ENCODE peak calls at places on chromosomes 2 and 18, in five cellular contexts. One of them, this sample, is unnamed.
A peak's percentile ranks its signal among the peaks of the same experiment; 100 is the strongest.

GRCh38 chr2:29195796-29196195 is 80.6 kb downstream of the CLIP4 start:
- DNase-seq in A549: no peak
- DNase-seq in IMR-90: no peak
- DNase-seq in K562: no peak
- DNase-seq in GM12878: no peak
- DNase-seq in this sample: no peak

GRCh38 chr2:234288974-234289455 is 207.9 kb downstream of the ARL4C start:
- DNase-seq in A549: peak; percentile 33
- DNase-seq in IMR-90: peak; percentile 41
- DNase-seq in K562: peak; percentile 48
- DNase-seq in GM12878: no peak
- DNase-seq in this sample: peak; percentile 67

GRCh38 chr2:19207452-19207851 is 151.0 kb downstream of the OSR1 start:
- DNase-seq in A549: no peak
- DNase-seq in IMR-90: no peak
- DNase-seq in K562: no peak
- DNase-seq in GM12878: no peak
- DNase-seq in this sample: no peak

GRCh38 chr2:215550331-215550730 is 114.5 kb upstream of the FN1 start:
- DNase-seq in A549: no peak
- DNase-seq in IMR-90: no peak
- DNase-seq in K562: no peak
- DNase-seq in GM12878: no peak
- DNase-seq in this sample: no peak

GRCh38 chr2:122081743-122082142 is 326.3 kb downstream of the TSN start:
- DNase-seq in A549: no peak
- DNase-seq in IMR-90: no peak
- DNase-seq in K562: no peak
- DNase-seq in GM12878: no peak
- DNase-seq in this sample: peak; percentile 32

GRCh38 chr2:117785740-117786139 is 28.8 kb upstream of the DDX18 start:
- DNase-seq in A549: peak; percentile 15
- DNase-seq in IMR-90: peak; percentile 37
- DNase-seq in K562: peak; percentile 42
- DNase-seq in GM12878: no peak
- DNase-seq in this sample: peak; percentile 57

GRCh38 chr2:16900405-16901025 is 234.9 kb upstream of the CYRIA start:
- DNase-seq in A549: no peak
- DNase-seq in IMR-90: no peak
- DNase-seq in K562: peak; percentile 11
- DNase-seq in GM12878: no peak
- DNase-seq in this sample: no peak

GRCh38 chr2:47069628-47070154 is 85.4 kb downstream of the STPG4 start:
- DNase-seq in A549: peak; percentile 80
- DNase-seq in IMR-90: peak; percentile 65
- DNase-seq in K562: no peak
- DNase-seq in GM12878: no peak
- DNase-seq in this sample: peak; percentile 49

GRCh38 chr2:96802281-96802595 is 13.8 kb upstream of the CNNM3 start:
- DNase-seq in A549: no peak
- DNase-seq in IMR-90: no peak
- DNase-seq in K562: no peak
- DNase-seq in GM12878: no peak
- DNase-seq in this sample: peak; percentile 8

GRCh38 chr18:29531746-29532145 is 1354.8 kb upstream of the CDH2 start:
- DNase-seq in A549: no peak
- DNase-seq in IMR-90: no peak
- DNase-seq in K562: no peak
- DNase-seq in GM12878: no peak
- DNase-seq in this sample: no peak

GRCh38 chr2:216603010-216603883 is 30.0 kb upstream of the IGFBP2 start:
- DNase-seq in A549: no peak
- DNase-seq in IMR-90: no peak
- DNase-seq in K562: no peak
- DNase-seq in GM12878: no peak
- DNase-seq in this sample: no peak

GRCh38 chr2:8987413-8987812 is 16.1 kb downstream of the MBOAT2 start:
- DNase-seq in A549: no peak
- DNase-seq in IMR-90: peak; percentile 56
- DNase-seq in K562: no peak
- DNase-seq in GM12878: no peak
- DNase-seq in this sample: no peak

GRCh38 chr2:189109921-189110397 is 69.6 kb downstream of the COL5A2 start:
- DNase-seq in A549: no peak
- DNase-seq in IMR-90: peak; percentile 21
- DNase-seq in K562: no peak
- DNase-seq in GM12878: peak; percentile 45
- DNase-seq in this sample: no peak

GRCh38 chr2:237752761-237753165 is 45.8 kb upstream of the RBM44 start:
- DNase-seq in A549: no peak
- DNase-seq in IMR-90: no peak
- DNase-seq in K562: no peak
- DNase-seq in GM12878: peak; percentile 83
- DNase-seq in this sample: no peak

GRCh38 chr2:3483227-3483985 is 35.9 kb downstream of the ADI1 start:
- DNase-seq in A549: no peak
- DNase-seq in IMR-90: peak; percentile 58
- DNase-seq in K562: no peak
- DNase-seq in GM12878: no peak
- DNase-seq in this sample: no peak

GRCh38 chr18:36732264-36732663 is 96.5 kb downstream of the TPGS2 start:
- DNase-seq in A549: no peak
- DNase-seq in IMR-90: no peak
- DNase-seq in K562: no peak
- DNase-seq in GM12878: no peak
- DNase-seq in this sample: no peak

GRCh38 chr18:76672627-76673026 is 149.7 kb upstream of the ZNF236 start:
- DNase-seq in A549: no peak
- DNase-seq in IMR-90: peak; percentile 81
- DNase-seq in K562: no peak
- DNase-seq in GM12878: no peak
- DNase-seq in this sample: no peak

GRCh38 chr18:57446322-57446721 is 11.1 kb downstream of the ONECUT2 start:
- DNase-seq in A549: peak; percentile 49
- DNase-seq in IMR-90: peak; percentile 4
- DNase-seq in K562: peak; percentile 52
- DNase-seq in GM12878: no peak
- DNase-seq in this sample: no peak

GRCh38 chr2:68561372-68561771 is 82.0 kb upstream of the PROKR1 start:
- DNase-seq in A549: no peak
- DNase-seq in IMR-90: no peak
- DNase-seq in K562: no peak
- DNase-seq in GM12878: no peak
- DNase-seq in this sample: no peak

GRCh38 chr18:39037925-39038324 is 1472.3 kb upstream of the CELF4 start:
- DNase-seq in A549: no peak
- DNase-seq in IMR-90: no peak
- DNase-seq in K562: no peak
- DNase-seq in GM12878: no peak
- DNase-seq in this sample: no peak

GRCh38 chr2:104768694-104769093 is 85.2 kb upstream of the POU3F3 start:
- DNase-seq in A549: no peak
- DNase-seq in IMR-90: no peak
- DNase-seq in K562: no peak
- DNase-seq in GM12878: no peak
- DNase-seq in this sample: no peak

GRCh38 chr2:88903744-88904353 is 212.4 kb downstream of the RPIA start:
- DNase-seq in A549: peak; percentile 13
- DNase-seq in IMR-90: peak; percentile 13
- DNase-seq in K562: peak; percentile 55
- DNase-seq in GM12878: no peak
- DNase-seq in this sample: peak; percentile 20

GRCh38 chr2:72581560-72582181 is 244.2 kb downstream of the EXOC6B start:
- DNase-seq in A549: no peak
- DNase-seq in IMR-90: no peak
- DNase-seq in K562: no peak
- DNase-seq in GM12878: no peak
- DNase-seq in this sample: no peak

GRCh38 chr18:2417861-2418610 is 153.3 kb downstream of the METTL4 start:
- DNase-seq in A549: no peak
- DNase-seq in IMR-90: peak; percentile 41
- DNase-seq in K562: no peak
- DNase-seq in GM12878: no peak
- DNase-seq in this sample: no peak

DNA sequence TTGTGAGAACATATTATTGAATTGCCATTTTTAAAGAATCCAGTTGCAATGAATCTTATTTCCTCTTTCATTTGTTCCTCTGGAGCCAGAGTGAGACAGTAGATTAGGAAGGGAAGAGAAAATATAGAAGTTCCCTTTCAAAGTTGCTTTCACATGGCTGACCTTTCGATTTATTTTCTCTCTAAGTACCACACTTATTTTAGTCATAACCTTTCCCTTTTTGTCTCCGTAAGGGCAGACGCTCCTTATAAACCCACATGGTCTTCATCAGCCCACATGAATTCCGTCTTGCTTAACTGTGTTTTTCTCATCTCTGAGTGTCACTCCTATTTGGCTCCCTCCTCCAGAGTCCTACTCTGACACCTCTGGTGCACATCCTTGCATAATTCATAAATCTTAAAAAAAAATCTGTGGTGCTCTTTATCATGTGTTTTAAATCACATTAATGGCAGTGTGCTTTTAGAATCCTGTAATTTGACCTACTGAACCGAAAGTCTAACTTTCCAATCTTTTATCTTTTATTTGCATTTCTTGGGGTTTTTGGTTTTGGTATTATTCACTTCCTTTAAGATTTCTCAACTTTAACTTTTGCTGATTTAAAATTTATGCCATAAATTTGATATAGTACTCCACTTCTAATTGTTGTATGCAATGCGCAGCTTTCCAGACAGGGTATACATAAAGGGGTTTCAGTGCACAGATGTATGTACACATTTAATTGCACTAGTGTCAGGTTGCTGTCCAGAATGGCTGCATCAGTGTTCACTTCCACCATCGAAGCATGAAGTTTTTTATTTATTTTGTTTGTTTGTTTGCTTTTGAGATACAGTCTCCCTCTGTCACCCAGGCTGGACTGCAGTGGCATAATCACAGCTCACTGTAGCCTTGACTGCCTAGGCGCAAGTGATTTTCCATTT is 38.6 kb upstream of the ZNF396 start:
- DNase-seq in A549: no peak
- DNase-seq in IMR-90: peak; percentile 5
- DNase-seq in K562: no peak
- DNase-seq in GM12878: no peak
- DNase-seq in this sample: no peak
- TF ChIP-seq RCOR1 in A549: no peak
- TF ChIP-seq RCOR1 in IMR-90: no peak
- TF ChIP-seq RCOR1 in K562: no peak
- TF ChIP-seq RCOR1 in GM12878: no peak
- TF ChIP-seq RCOR1 in this sample: no peak

DNA sequence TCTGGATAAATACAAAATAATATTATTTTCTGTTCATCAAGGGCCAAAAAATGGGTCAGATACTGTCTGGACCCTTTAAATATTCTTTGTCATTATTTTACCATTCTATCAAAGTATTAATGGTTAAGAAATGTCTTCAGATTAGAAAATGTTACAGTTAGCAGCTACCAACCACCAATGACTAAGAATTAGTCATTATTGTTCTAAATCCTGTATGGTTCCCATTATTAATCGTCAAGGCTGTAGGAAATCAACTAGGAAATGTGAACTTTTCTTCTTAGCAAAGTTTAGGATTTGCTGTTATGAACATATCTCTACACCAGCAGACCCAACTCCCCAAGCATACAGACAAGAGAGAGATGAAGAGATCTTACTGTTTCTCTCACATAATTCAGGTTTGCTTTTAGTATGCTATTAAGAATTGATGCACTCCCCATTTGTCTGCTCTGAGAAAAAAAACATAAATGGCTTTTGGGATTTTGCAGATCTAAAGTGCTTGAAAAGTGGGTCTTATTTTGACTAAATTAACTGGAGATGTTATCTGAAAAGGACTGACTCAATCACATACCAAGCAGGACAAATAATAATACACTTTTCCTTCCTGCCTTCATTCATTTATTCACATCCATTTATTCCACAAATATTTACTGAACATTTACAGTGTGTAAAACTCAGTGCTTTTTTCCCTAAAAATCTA is 147.7 kb downstream of the PPP1R1C start:
- DNase-seq in A549: no peak
- DNase-seq in IMR-90: peak; percentile 64
- DNase-seq in K562: no peak
- DNase-seq in GM12878: no peak
- DNase-seq in this sample: no peak
- TF ChIP-seq RCOR1 in A549: no peak
- TF ChIP-seq RCOR1 in IMR-90: no peak
- TF ChIP-seq RCOR1 in K562: no peak
- TF ChIP-seq RCOR1 in GM12878: no peak
- TF ChIP-seq RCOR1 in this sample: no peak

DNA sequence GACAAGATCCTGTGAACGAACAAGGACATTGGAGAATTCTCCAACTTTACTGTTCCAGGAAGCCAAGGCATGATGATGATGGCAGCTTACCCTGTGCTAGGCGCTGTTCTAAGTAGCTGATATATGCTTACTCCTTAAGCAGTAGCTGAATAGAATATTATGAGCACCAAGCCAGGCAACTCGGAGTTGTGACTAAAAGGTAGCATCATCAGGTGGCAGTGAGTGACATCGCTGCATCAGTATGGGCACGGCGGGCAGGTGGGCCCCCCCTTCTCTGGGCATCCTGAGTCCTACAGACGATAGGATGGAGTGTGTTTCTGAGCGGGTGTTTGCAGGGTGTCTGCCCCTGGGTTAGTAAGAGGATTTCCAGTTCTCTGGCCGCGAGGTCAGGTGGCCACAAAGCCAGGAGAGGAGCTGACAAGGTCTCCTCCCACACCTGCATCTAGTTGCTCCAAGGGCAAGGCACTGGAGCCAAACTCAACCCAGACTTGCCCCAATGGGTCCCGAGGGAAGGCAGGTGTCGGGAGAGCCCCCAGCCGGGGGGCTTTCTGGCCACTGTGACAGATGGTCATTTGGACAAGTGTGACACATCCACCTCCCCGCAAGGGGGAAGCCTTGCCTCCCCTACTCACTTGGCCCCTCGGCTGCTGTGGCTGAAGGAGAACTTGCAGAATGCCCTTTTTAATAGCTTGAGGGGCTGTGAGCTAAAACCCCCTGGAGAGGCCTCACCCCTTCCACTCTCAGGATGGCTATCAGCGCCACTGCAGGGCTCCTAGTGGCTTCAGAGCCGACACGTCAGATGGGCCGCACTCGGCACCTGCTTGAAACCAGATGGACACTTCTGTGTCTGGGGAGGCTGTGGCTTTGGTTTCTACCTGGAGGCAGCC is 55.5 kb downstream of the CRACDL start:
- DNase-seq in A549: no peak
- DNase-seq in IMR-90: no peak
- DNase-seq in K562: peak; percentile 24
- DNase-seq in GM12878: no peak
- DNase-seq in this sample: no peak
- TF ChIP-seq RCOR1 in A549: no peak
- TF ChIP-seq RCOR1 in IMR-90: no peak
- TF ChIP-seq RCOR1 in K562: no peak
- TF ChIP-seq RCOR1 in GM12878: no peak
- TF ChIP-seq RCOR1 in this sample: no peak

DNA sequence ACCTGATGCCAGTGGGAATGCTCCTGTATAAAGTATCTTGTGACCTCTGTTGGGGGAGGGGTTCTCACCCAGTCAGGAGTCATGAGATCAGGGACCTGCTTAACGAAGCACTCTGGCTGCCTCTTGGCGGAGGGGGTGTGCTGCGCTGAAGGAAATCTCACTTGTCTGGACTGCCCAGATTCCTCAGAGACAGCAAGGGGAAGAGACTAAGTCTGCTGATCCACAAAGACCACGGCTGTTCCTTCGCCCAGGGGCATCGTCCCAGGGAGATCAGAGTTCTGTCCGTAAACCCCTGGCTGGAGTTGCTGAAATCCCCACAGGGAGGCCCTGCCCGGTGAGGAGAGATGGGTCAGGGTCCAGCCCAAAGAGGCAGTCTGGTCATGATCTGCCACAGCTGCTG is 168.4 kb downstream of the CCBE1 start:
- DNase-seq in A549: no peak
- DNase-seq in IMR-90: no peak
- DNase-seq in K562: no peak
- DNase-seq in GM12878: no peak
- DNase-seq in this sample: no peak
- TF ChIP-seq RCOR1 in A549: no peak
- TF ChIP-seq RCOR1 in IMR-90: no peak
- TF ChIP-seq RCOR1 in K562: no peak
- TF ChIP-seq RCOR1 in GM12878: no peak
- TF ChIP-seq RCOR1 in this sample: no peak

This sample was measured in SK-N-SH.